ENCODE peak calls at places on chromosomes 5 and 9, in ten cellular contexts. O is naive thymus-derived CD4-positive, alpha-beta T cell; U is activated CD4-positive, CD25-positive, alpha-beta regulatory T cell; H is hippocampal formation; R is adipocyte; N is neural progenitor cell; L is naive B cell; Y is GM18507; B is Calu3; K is smooth muscle cell of the brain vasculature. A is an unnamed sample.

GRCh38 chr5:160297776-160298175 is 14.6 kb downstream of the CCNJL start:
- DNase-seq in O (no peak), U (no peak), H (no peak), R (no peak), N (no peak), L (no peak), Y (no peak), B (no peak), K (no peak), A (no peak)

GRCh38 chr9:78858266-78858665 is 561.3 kb downstream of the PSAT1 start:
- DNase-seq in O (no peak), U (no peak), H (no peak), R (peak; percentile 27), N (no peak), L (no peak), Y (no peak), B (no peak), K (no peak), A (no peak)

GRCh38 chr5:93926831-93927600 is 185.6 kb upstream of the POU5F2 start:
- DNase-seq in O (no peak), U (no peak), H (no peak), R (peak; percentile 21), N (no peak), L (no peak), Y (no peak), B (no peak), K (no peak), A (no peak)

GRCh38 chr9:80692751-80693150 is 996.6 kb downstream of the TLE1 start:
- DNase-seq in O (no peak), U (no peak), H (no peak), R (no peak), N (no peak), L (no peak), Y (no peak), B (no peak), K (no peak), A (no peak)

GRCh38 chr5:149114403-149115312 is 26.6 kb upstream of the ABLIM3 start:
- DNase-seq in O (peak; percentile 32), U (no peak), H (peak; percentile 75), R (peak; percentile 91), N (peak; percentile 78), L (no peak), Y (no peak), B (peak; percentile 87), K (peak; percentile 45), A (peak; percentile 31)

GRCh38 chr9:30673132-30673531 is 1711.3 kb upstream of the ACO1 start:
- DNase-seq in O (no peak), U (no peak), H (no peak), R (no peak), N (no peak), L (no peak), Y (no peak), B (no peak), K (no peak), A (no peak)

GRCh38 chr9:68418259-68418845 is 61.9 kb downstream of the PGM5 start:
- DNase-seq in O (no peak), U (no peak), H (no peak), R (no peak), N (peak; percentile 18), L (no peak), Y (no peak), B (no peak), K (no peak), A (no peak)

GRCh38 chr5:5585751-5586341 is 163.4 kb downstream of the ICE1 start:
- DNase-seq in O (no peak), U (no peak), H (no peak), R (peak; percentile 12), N (no peak), L (no peak), Y (no peak), B (no peak), K (no peak), A (no peak)

GRCh38 chr5:113682497-113683136 is 169.1 kb downstream of the YTHDC2 start:
- DNase-seq in O (no peak), U (no peak), H (no peak), R (no peak), N (peak; percentile 40), L (no peak), Y (no peak), B (no peak), K (no peak), A (no peak)

GRCh38 chr9:118578467-118578866 is 790.8 kb downstream of the BRINP1 start:
- DNase-seq in O (no peak), U (no peak), H (no peak), R (peak; percentile 54), N (no peak), L (no peak), Y (no peak), B (no peak), K (no peak), A (no peak)

GRCh38 chr5:138789771-138790242 is 36.6 kb downstream of the CTNNA1 start:
- DNase-seq in O (peak; percentile 29), U (no peak), H (no peak), R (peak; percentile 55), N (peak; percentile 72), L (peak; percentile 6), Y (peak; percentile 22), B (peak; percentile 12), K (peak; percentile 12), A (no peak)

GRCh38 chr5:178331491-178331981 is 98.9 kb upstream of the PHYKPL start:
- DNase-seq in O (no peak), U (no peak), H (peak; percentile 89), R (no peak), N (peak; percentile 29), L (no peak), Y (no peak), B (no peak), K (no peak), A (no peak)

GRCh38 chr5:73940747-73941146 is 314.8 kb downstream of the ARHGEF28 start:
- DNase-seq in O (no peak), U (no peak), H (no peak), R (no peak), N (no peak), L (no peak), Y (no peak), B (no peak), K (no peak), A (no peak)

GRCh38 chr5:113059232-113059805 is 82.7 kb downstream of the DCP2 start:
- DNase-seq in O (no peak), U (no peak), H (no peak), R (no peak), N (peak; percentile 60), L (no peak), Y (no peak), B (no peak), K (no peak), A (no peak)

GRCh38 chr5:143229896-143230675 is 173.4 kb downstream of the NR3C1 start:
- DNase-seq in O (peak; percentile 36), U (peak; percentile 7), H (no peak), R (peak; percentile 68), N (peak; percentile 9), L (peak; percentile 27), Y (no peak), B (peak; percentile 38), K (no peak), A (no peak)

GRCh38 chr9:69431777-69432176 is 106.8 kb downstream of the ENTREP1 start:
- DNase-seq in O (no peak), U (no peak), H (no peak), R (no peak), N (no peak), L (no peak), Y (no peak), B (no peak), K (no peak), A (no peak)

A was measured in brain pericyte.